ENCODE peak calls at places on chromosomes 13 and 19, in nine cellular contexts. A, H, Y, C, X, Q, N, Z and J are unnamed samples.
A peak's percentile ranks its signal among the peaks of the same experiment; 100 is the strongest.

GRCh38 chr19:18629166-18630088 is 7.4 kb upstream of the KLHL26 start:
- DNase-seq in H (no peak), X (no peak), Z (no peak), Q (no peak), Y (no peak), C (no peak), N (no peak), A (peak; percentile 59), J (no peak)

GRCh38 chr19:13890136-13890535 is 13.2 kb downstream of the NANOS3 start:
- DNase-seq in Q (no peak), H (no peak), Y (no peak), N (no peak), A (no peak), C (no peak), Z (no peak), X (no peak), J (no peak)

GRCh38 chr13:34038326-34039068 is 220.5 kb downstream of the RFC3 start:
- DNase-seq in Q (no peak), A (no peak), Y (no peak), N (no peak), Z (no peak), X (no peak), H (peak; percentile 16), C (no peak), J (no peak)

GRCh38 chr13:91381371-91381770 is 17.1 kb upstream of the GPC5 start:
- DNase-seq in X (peak; percentile 43), Y (no peak), A (no peak), Z (no peak), H (no peak), Q (no peak), N (no peak), C (no peak), J (no peak)

GRCh38 chr19:3338541-3339181 is 27.7 kb upstream of the NFIC start:
- DNase-seq in N (no peak), X (peak; percentile 41), Y (peak; percentile 57), Q (no peak), A (peak; percentile 32), H (no peak), Z (peak; percentile 74), C (no peak), J (no peak)

GRCh38 chr13:32639502-32640105 is 53.4 kb downstream of the PDS5B start:
- DNase-seq in C (no peak), H (peak; percentile 15), X (peak; percentile 67), N (peak; percentile 43), Z (peak; percentile 55), A (no peak), Y (peak; percentile 74), Q (peak; percentile 12), J (no peak)

GRCh38 chr13:87810391-87810801 is 139.2 kb downstream of the SLITRK5 start:
- DNase-seq in N (no peak), H (no peak), Y (no peak), Z (no peak), C (peak; percentile 69), Q (no peak), A (no peak), X (peak; percentile 20), J (no peak)

GRCh38 chr13:53201454-53202225 is 173.0 kb downstream of the OLFM4 start:
- DNase-seq in Z (no peak), H (no peak), A (peak; percentile 14), Q (peak; percentile 32), Y (no peak), X (no peak), C (no peak), N (no peak), J (no peak)

GRCh38 chr19:4972509-4973230 is 3.8 kb downstream of the KDM4B start:
- DNase-seq in X (peak; percentile 78), Y (no peak), Q (no peak), C (peak; percentile 83), N (no peak), A (no peak), Z (no peak), H (no peak), J (no peak)

GRCh38 chr13:106530209-106530906 is 5.1 kb downstream of the EFNB2 start:
- DNase-seq in X (no peak), H (no peak), N (peak; percentile 29), C (peak; percentile 92), Y (no peak), Q (no peak), Z (no peak), A (no peak), J (no peak)
- H3K27ac ChIP-seq in X (no peak overlapping the region), H (no peak overlapping the region), N (peak overlapping the region; percentile 26), C (peak overlapping the region; percentile 83), Y (no peak overlapping the region), Q (no peak overlapping the region), Z (no peak overlapping the region), A (peak overlapping the region; percentile 33), J (peak overlapping the region; percentile 30)

GRCh38 chr13:48624858-48625257 is 28.9 kb upstream of the CYSLTR2 start:
- DNase-seq in N (no peak), Z (no peak), Y (no peak), H (no peak), X (peak; percentile 48), A (no peak), C (no peak), Q (no peak), J (no peak)
- H3K4me1 ChIP-seq in N (no peaks in the 10 kb centered on the region), Z (no peaks in the 10 kb centered on the region), Y (peaks cover 16% of the 10 kb centered on the region), H (no peaks in the 10 kb centered on the region), X (peaks cover 3% of the 10 kb centered on the region), A (peaks cover 26% of the 10 kb centered on the region), C (no peaks in the 10 kb centered on the region), Q (no peaks in the 10 kb centered on the region), J (peaks cover under 1% of the 10 kb centered on the region)

GRCh38 chr19:39941615-39942507 is 7.4 kb upstream of the FCGBP start:
- DNase-seq in Q (peak; percentile 6), C (peak; percentile 56), X (peak; percentile 12), Z (peak; percentile 81), Y (no peak), H (peak; percentile 82), A (no peak), N (peak; percentile 14), J (no peak)

GRCh38 chr19:39940221-39940833 is 5.9 kb upstream of the FCGBP start:
- DNase-seq in A (no peak), C (no peak), Y (no peak), X (no peak), H (no peak), N (no peak), Z (no peak), Q (no peak), J (no peak)

GRCh38 chr19:39946532-39946931 is 12.1 kb upstream of the FCGBP start:
- DNase-seq in A (no peak), N (no peak), Q (no peak), Y (no peak), C (peak; percentile 44), Z (no peak), X (no peak), H (no peak), J (no peak)

GRCh38 chr19:39941151-39941550 is 6.7 kb upstream of the FCGBP start:
- DNase-seq in A (no peak), Y (no peak), H (no peak), N (no peak), Z (no peak), X (no peak), Q (no peak), C (no peak), J (no peak)

GRCh38 chr19:39943586-39943985 is 9.2 kb upstream of the FCGBP start:
- DNase-seq in Z (no peak), X (no peak), Q (no peak), H (no peak), N (no peak), Y (no peak), A (no peak), C (no peak), J (no peak)
- H3K27ac ChIP-seq in Z (peak overlapping the region; percentile 57), X (peak overlapping the region; percentile 84), Q (no peak overlapping the region), H (peak overlapping the region; percentile 46), N (no peak overlapping the region), Y (no peak overlapping the region), A (no peak overlapping the region), C (peak overlapping the region; percentile 46), J (no peak overlapping the region)

GRCh38 chr13:99044764-99045163 is 66.9 kb upstream of the DOCK9 start:
- DNase-seq in N (no peak), Q (no peak), A (no peak), Z (no peak), Y (no peak), X (no peak), H (no peak), C (no peak), J (no peak)
- H3K4me1 ChIP-seq in N (no peaks in the 10 kb centered on the region), Q (no peaks in the 10 kb centered on the region), A (peaks cover 14% of the 10 kb centered on the region), Z (peaks cover 73% of the 10 kb centered on the region), Y (peaks cover 7% of the 10 kb centered on the region), X (peaks cover 2% of the 10 kb centered on the region), H (peaks cover 14% of the 10 kb centered on the region), C (peaks cover 92% of the 10 kb centered on the region), J (no peaks in the 10 kb centered on the region)